ENCODE peak calls at places on chromosome 13, in seven cellular contexts. One of them, this sample, is unnamed.

GRCh38 chr13:72246396-72246795 is 379.4 kb upstream of the DACH1 start:
- DNase-seq in activated T-cell treated with anti-CD3 and anti-CD28 coated beads, Interleukin-2, amount 50 U/mL, for 4 hours: no peak
- DNase-seq in iris pigment epithelial cell: peak
- DNase-seq in stimulated activated CD8-positive, alpha-beta memory T cell treated with anti-CD3 and anti-CD28 coated beads, Interleukin-15, amount 100 ng/mL, for 24 hours: no peak
- DNase-seq in body of pancreas: no peak
- DNase-seq in RPMI7951: peak
- DNase-seq in RPMI8226: no peak
- DNase-seq in this sample: peak

GRCh38 chr13:25738342-25738771 is 313.5 kb downstream of the SHISA2 start:
- DNase-seq in RPMI8226: peak
- DNase-seq in body of pancreas: peak
- DNase-seq in RPMI7951: peak
- DNase-seq in iris pigment epithelial cell: peak
- DNase-seq in activated T-cell treated with anti-CD3 and anti-CD28 coated beads, Interleukin-2, amount 50 U/mL, for 4 hours: no peak
- DNase-seq in stimulated activated CD8-positive, alpha-beta memory T cell treated with anti-CD3 and anti-CD28 coated beads, Interleukin-15, amount 100 ng/mL, for 24 hours: no peak
- DNase-seq in this sample: no peak

GRCh38 chr13:27952931-27953670 is 16.0 kb downstream of the CDX2 start:
- DNase-seq in iris pigment epithelial cell: no peak
- DNase-seq in RPMI8226: no peak
- DNase-seq in body of pancreas: peak
- DNase-seq in RPMI7951: no peak
- DNase-seq in activated T-cell treated with anti-CD3 and anti-CD28 coated beads, Interleukin-2, amount 50 U/mL, for 4 hours: no peak
- DNase-seq in stimulated activated CD8-positive, alpha-beta memory T cell treated with anti-CD3 and anti-CD28 coated beads, Interleukin-15, amount 100 ng/mL, for 24 hours: no peak
- DNase-seq in this sample: no peak

GRCh38 chr13:27192896-27193295 is 21.3 kb upstream of the USP12 start:
- DNase-seq in activated T-cell treated with anti-CD3 and anti-CD28 coated beads, Interleukin-2, amount 50 U/mL, for 4 hours: no peak
- DNase-seq in body of pancreas: no peak
- DNase-seq in stimulated activated CD8-positive, alpha-beta memory T cell treated with anti-CD3 and anti-CD28 coated beads, Interleukin-15, amount 100 ng/mL, for 24 hours: no peak
- DNase-seq in iris pigment epithelial cell: no peak
- DNase-seq in RPMI8226: no peak
- DNase-seq in RPMI7951: no peak
- DNase-seq in this sample: no peak

GRCh38 chr13:78674638-78675037 is 15.7 kb upstream of the OBI1 start:
- DNase-seq in activated T-cell treated with anti-CD3 and anti-CD28 coated beads, Interleukin-2, amount 50 U/mL, for 4 hours: no peak
- DNase-seq in RPMI8226: no peak
- DNase-seq in RPMI7951: no peak
- DNase-seq in stimulated activated CD8-positive, alpha-beta memory T cell treated with anti-CD3 and anti-CD28 coated beads, Interleukin-15, amount 100 ng/mL, for 24 hours: no peak
- DNase-seq in body of pancreas: no peak
- DNase-seq in iris pigment epithelial cell: no peak
- DNase-seq in this sample: no peak

GRCh38 chr13:94119360-94119936 is 360.0 kb downstream of the DCT start:
- DNase-seq in stimulated activated CD8-positive, alpha-beta memory T cell treated with anti-CD3 and anti-CD28 coated beads, Interleukin-15, amount 100 ng/mL, for 24 hours: no peak
- DNase-seq in iris pigment epithelial cell: no peak
- DNase-seq in activated T-cell treated with anti-CD3 and anti-CD28 coated beads, Interleukin-2, amount 50 U/mL, for 4 hours: no peak
- DNase-seq in RPMI8226: peak
- DNase-seq in RPMI7951: no peak
- DNase-seq in body of pancreas: peak
- DNase-seq in this sample: no peak

GRCh38 chr13:46168341-46168740 is 13.6 kb downstream of the LCP1 start:
- DNase-seq in stimulated activated CD8-positive, alpha-beta memory T cell treated with anti-CD3 and anti-CD28 coated beads, Interleukin-15, amount 100 ng/mL, for 24 hours: no peak
- DNase-seq in activated T-cell treated with anti-CD3 and anti-CD28 coated beads, Interleukin-2, amount 50 U/mL, for 4 hours: peak
- DNase-seq in body of pancreas: no peak
- DNase-seq in RPMI7951: peak
- DNase-seq in iris pigment epithelial cell: peak
- DNase-seq in RPMI8226: no peak
- DNase-seq in this sample: no peak

GRCh38 chr13:93320942-93321341 is 94.3 kb downstream of the GPC6 start:
- DNase-seq in RPMI7951: no peak
- DNase-seq in body of pancreas: no peak
- DNase-seq in activated T-cell treated with anti-CD3 and anti-CD28 coated beads, Interleukin-2, amount 50 U/mL, for 4 hours: no peak
- DNase-seq in stimulated activated CD8-positive, alpha-beta memory T cell treated with anti-CD3 and anti-CD28 coated beads, Interleukin-15, amount 100 ng/mL, for 24 hours: no peak
- DNase-seq in RPMI8226: no peak
- DNase-seq in iris pigment epithelial cell: no peak
- DNase-seq in this sample: no peak

GRCh38 chr13:105370011-105370645 is 1165.3 kb downstream of the EFNB2 start:
- DNase-seq in stimulated activated CD8-positive, alpha-beta memory T cell treated with anti-CD3 and anti-CD28 coated beads, Interleukin-15, amount 100 ng/mL, for 24 hours: no peak
- DNase-seq in body of pancreas: no peak
- DNase-seq in iris pigment epithelial cell: peak
- DNase-seq in activated T-cell treated with anti-CD3 and anti-CD28 coated beads, Interleukin-2, amount 50 U/mL, for 4 hours: no peak
- DNase-seq in RPMI8226: no peak
- DNase-seq in RPMI7951: no peak
- DNase-seq in this sample: no peak